ENCODE peak calls at places on chromosomes 7 and 10, in five cellular contexts. One of them, this sample, is unnamed.

GRCh38 chr10:65614956-65615565 is 1310.8 kb upstream of the LRRTM3 start:
- DNase-seq in endothelial cell of umbilical vein: no peak
- DNase-seq in sigmoid colon: no peak
- DNase-seq in SK-N-SH: no peak
- DNase-seq in upper lobe of left lung: no peak
- DNase-seq in this sample: no peak

GRCh38 chr7:150755473-150756099 is 18.4 kb downstream of the GIMAP5 start:
- DNase-seq in sigmoid colon: no peak
- DNase-seq in SK-N-SH: no peak
- DNase-seq in endothelial cell of umbilical vein: peak
- DNase-seq in upper lobe of left lung: peak
- DNase-seq in this sample: no peak

GRCh38 chr10:24008164-24009066 is 200.5 kb upstream of the KIAA1217 start:
- DNase-seq in upper lobe of left lung: no peak
- DNase-seq in endothelial cell of umbilical vein: no peak
- DNase-seq in SK-N-SH: no peak
- DNase-seq in sigmoid colon: no peak
- DNase-seq in this sample: no peak

GRCh38 chr7:150909192-150909591 is 56.9 kb downstream of the AOC1 start:
- DNase-seq in upper lobe of left lung: no peak
- DNase-seq in sigmoid colon: no peak
- DNase-seq in endothelial cell of umbilical vein: no peak
- DNase-seq in SK-N-SH: peak
- DNase-seq in this sample: no peak

GRCh38 chr10:104054430-104054829 is 31.2 kb downstream of the COL17A1 start:
- DNase-seq in upper lobe of left lung: no peak
- DNase-seq in sigmoid colon: no peak
- DNase-seq in SK-N-SH: no peak
- DNase-seq in endothelial cell of umbilical vein: peak
- DNase-seq in this sample: no peak

GRCh38 chr10:101816375-101816773 is 1.9 kb downstream of the OGA start:
- DNase-seq in SK-N-SH: no peak
- DNase-seq in endothelial cell of umbilical vein: no peak
- DNase-seq in upper lobe of left lung: no peak
- DNase-seq in sigmoid colon: no peak
- DNase-seq in this sample: no peak

GRCh38 chr7:16421333-16422099 is at the start of gene CRPPA:
- DNase-seq in SK-N-SH: peak
- DNase-seq in endothelial cell of umbilical vein: peak
- DNase-seq in sigmoid colon: peak
- DNase-seq in upper lobe of left lung: no peak
- DNase-seq in this sample: peak

GRCh38 chr10:106537866-106538265 is 626.6 kb downstream of the SORCS1 start:
- DNase-seq in upper lobe of left lung: no peak
- DNase-seq in sigmoid colon: no peak
- DNase-seq in endothelial cell of umbilical vein: no peak
- DNase-seq in SK-N-SH: no peak
- DNase-seq in this sample: no peak

GRCh38 chr7:106050002-106050742 is 61.9 kb downstream of the SYPL1 start:
- DNase-seq in endothelial cell of umbilical vein: no peak
- DNase-seq in upper lobe of left lung: no peak
- DNase-seq in sigmoid colon: peak
- DNase-seq in SK-N-SH: peak
- DNase-seq in this sample: no peak

GRCh38 chr7:83519240-83519639 is 129.7 kb downstream of the SEMA3E start:
- DNase-seq in upper lobe of left lung: no peak
- DNase-seq in sigmoid colon: no peak
- DNase-seq in SK-N-SH: no peak
- DNase-seq in endothelial cell of umbilical vein: no peak
- DNase-seq in this sample: no peak

GRCh38 chr7:12785473-12785872 is 98.0 kb downstream of the ARL4A start:
- DNase-seq in SK-N-SH: no peak
- DNase-seq in endothelial cell of umbilical vein: no peak
- DNase-seq in upper lobe of left lung: no peak
- DNase-seq in sigmoid colon: no peak
- DNase-seq in this sample: no peak

GRCh38 chr7:22613466-22613865 is 113.5 kb upstream of the STEAP1B start:
- DNase-seq in endothelial cell of umbilical vein: no peak
- DNase-seq in SK-N-SH: no peak
- DNase-seq in upper lobe of left lung: no peak
- DNase-seq in sigmoid colon: no peak
- DNase-seq in this sample: no peak

GRCh38 chr10:50788951-50789904 is 49.5 kb downstream of the ASAH2B start:
- DNase-seq in sigmoid colon: no peak
- DNase-seq in SK-N-SH: peak
- DNase-seq in upper lobe of left lung: no peak
- DNase-seq in endothelial cell of umbilical vein: peak
- DNase-seq in this sample: no peak

GRCh38 chr10:71210031-71210871 is 2.1 kb upstream of the UNC5B start:
- DNase-seq in upper lobe of left lung: no peak
- DNase-seq in SK-N-SH: no peak
- DNase-seq in sigmoid colon: no peak
- DNase-seq in endothelial cell of umbilical vein: no peak
- DNase-seq in this sample: peak

GRCh38 chr10:125101581-125101980 is 58.8 kb downstream of the CTBP2 start:
- DNase-seq in sigmoid colon: peak
- DNase-seq in upper lobe of left lung: no peak
- DNase-seq in endothelial cell of umbilical vein: no peak
- DNase-seq in SK-N-SH: no peak
- DNase-seq in this sample: no peak

GRCh38 chr7:92297736-92298135 is 52.0 kb downstream of the ANKIB1 start:
- DNase-seq in sigmoid colon: no peak
- DNase-seq in upper lobe of left lung: no peak
- DNase-seq in SK-N-SH: no peak
- DNase-seq in endothelial cell of umbilical vein: no peak
- DNase-seq in this sample: no peak

DNA sequence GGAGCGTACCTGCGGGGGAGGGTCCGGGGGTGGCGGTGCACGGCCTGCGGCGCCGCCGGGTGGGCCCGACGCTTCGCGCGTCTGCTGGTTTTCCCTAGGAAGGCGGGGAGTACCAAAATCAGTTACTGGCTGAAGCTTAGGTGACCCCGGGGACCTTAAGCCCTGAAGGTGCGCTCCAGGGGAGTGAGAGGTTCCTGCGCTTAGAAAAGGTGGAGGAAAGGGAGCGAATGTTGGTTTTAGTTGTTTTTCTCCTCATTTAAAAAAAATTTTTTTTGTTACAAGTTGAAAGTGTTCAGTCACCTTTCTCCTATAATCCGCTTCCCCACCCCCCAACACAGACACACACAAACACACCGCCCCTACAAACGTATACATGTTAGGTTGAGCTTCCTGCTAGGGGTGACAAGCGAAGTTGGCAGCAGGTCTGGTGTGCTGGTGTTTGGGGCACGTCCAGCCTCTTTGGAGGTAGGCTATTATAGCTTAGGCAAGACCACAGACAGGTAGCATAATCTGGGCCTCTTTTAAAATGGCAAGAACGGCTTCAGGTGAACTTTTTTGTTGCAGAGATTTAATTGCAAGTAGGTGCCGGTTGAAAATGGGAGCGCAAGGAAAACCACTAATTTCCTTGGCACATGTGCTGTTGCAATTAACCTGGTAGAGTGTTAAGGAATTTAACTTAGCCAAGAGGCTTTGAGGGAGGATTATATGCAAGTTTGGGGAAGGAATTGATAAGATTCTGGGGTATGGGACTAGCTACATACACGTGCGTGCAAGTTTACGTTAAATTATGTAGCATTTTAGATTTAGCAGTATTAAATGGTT is 945 bp downstream of the ADD3 start:
- DNase-seq in upper lobe of left lung: peak
- DNase-seq in endothelial cell of umbilical vein: peak
- DNase-seq in sigmoid colon: no peak
- DNase-seq in SK-N-SH: peak
- DNase-seq in this sample: peak
- TF ChIP-seq POLR2AphosphoS5 in upper lobe of left lung: no peak
- TF ChIP-seq POLR2AphosphoS5 in endothelial cell of umbilical vein: no peak
- TF ChIP-seq POLR2AphosphoS5 in sigmoid colon: no peak
- TF ChIP-seq POLR2AphosphoS5 in SK-N-SH: no peak
- TF ChIP-seq POLR2AphosphoS5 in this sample: no peak

DNA sequence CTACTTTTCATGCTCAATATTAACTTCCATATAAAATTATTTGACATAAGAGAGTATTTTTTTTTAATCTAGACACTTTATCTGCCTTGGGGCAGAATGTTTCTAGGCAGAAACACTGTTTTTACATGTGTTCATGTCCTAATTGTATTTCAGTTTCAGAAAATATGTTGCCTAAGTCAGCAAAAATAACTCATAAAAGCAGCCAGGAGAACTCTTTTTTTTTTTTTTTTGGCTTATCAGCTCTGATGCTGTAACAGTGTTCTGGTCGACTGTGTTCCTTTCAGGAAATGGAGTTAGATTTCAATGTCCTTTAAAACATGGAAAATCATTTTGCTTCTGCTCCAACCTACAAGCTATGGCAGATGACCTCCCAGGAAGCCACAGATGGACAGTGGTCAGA is 63.2 kb upstream of the OPALIN start:
- DNase-seq in endothelial cell of umbilical vein: no peak
- DNase-seq in sigmoid colon: no peak
- DNase-seq in upper lobe of left lung: no peak
- DNase-seq in SK-N-SH: no peak
- DNase-seq in this sample: no peak
- TF ChIP-seq CTCF in endothelial cell of umbilical vein: no peak
- TF ChIP-seq CTCF in sigmoid colon: no peak
- TF ChIP-seq CTCF in upper lobe of left lung: no peak
- TF ChIP-seq CTCF in SK-N-SH: no peak
- TF ChIP-seq CTCF in this sample: no peak

GRCh38 chr10:34469446-34469845 is 345.6 kb downstream of the PARD3 start:
- DNase-seq in upper lobe of left lung: no peak
- DNase-seq in endothelial cell of umbilical vein: no peak
- DNase-seq in sigmoid colon: no peak
- DNase-seq in SK-N-SH: no peak
- DNase-seq in this sample: no peak
- TF ChIP-seq POLR2AphosphoS5 in upper lobe of left lung: no peak
- TF ChIP-seq POLR2AphosphoS5 in endothelial cell of umbilical vein: no peak
- TF ChIP-seq POLR2AphosphoS5 in sigmoid colon: no peak
- TF ChIP-seq POLR2AphosphoS5 in SK-N-SH: no peak
- TF ChIP-seq POLR2AphosphoS5 in this sample: no peak

DNA sequence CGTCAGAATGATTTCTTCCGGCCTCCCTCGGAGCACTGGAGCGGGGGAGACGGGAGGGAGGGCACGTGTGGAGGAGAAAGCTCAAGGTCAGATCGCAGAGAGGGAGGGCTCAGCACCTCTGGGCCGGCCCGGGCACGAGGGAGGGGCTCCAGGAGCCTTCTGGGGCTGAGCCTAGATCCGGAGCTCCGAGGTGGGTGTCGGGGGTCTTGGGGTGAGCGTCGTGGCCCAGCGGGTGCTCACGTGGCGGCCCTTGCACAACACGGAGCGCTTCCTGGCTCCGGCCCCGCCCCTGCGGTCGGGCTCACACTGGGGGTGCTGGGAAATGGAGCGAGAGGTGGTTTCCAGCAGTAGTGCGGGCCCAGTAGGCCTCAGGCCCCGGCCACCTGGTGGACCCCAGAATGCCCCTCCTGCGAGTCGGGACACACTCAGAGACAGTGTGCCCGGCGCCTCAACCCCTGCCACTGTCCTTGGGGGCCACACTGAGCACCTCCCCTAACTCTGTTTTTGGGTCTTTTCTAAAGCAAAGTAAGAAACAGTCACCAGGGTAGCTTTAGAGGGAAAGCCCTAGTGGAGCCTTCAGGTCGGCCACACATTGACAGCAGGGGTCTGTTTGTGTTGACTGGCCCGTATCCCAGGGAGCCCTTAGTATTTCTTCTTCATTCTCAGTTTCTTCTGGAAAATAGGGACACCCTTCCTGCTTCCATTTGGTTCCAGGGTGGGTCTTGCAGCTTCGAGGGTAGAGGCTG is 798 bp downstream of the PPIF start:
- DNase-seq in upper lobe of left lung: peak
- DNase-seq in sigmoid colon: peak
- DNase-seq in endothelial cell of umbilical vein: peak
- DNase-seq in SK-N-SH: peak
- DNase-seq in this sample: peak
- TF ChIP-seq CTCF in upper lobe of left lung: no peak
- TF ChIP-seq CTCF in sigmoid colon: no peak
- TF ChIP-seq CTCF in endothelial cell of umbilical vein: no peak
- TF ChIP-seq CTCF in SK-N-SH: no peak
- TF ChIP-seq CTCF in this sample: no peak

DNA sequence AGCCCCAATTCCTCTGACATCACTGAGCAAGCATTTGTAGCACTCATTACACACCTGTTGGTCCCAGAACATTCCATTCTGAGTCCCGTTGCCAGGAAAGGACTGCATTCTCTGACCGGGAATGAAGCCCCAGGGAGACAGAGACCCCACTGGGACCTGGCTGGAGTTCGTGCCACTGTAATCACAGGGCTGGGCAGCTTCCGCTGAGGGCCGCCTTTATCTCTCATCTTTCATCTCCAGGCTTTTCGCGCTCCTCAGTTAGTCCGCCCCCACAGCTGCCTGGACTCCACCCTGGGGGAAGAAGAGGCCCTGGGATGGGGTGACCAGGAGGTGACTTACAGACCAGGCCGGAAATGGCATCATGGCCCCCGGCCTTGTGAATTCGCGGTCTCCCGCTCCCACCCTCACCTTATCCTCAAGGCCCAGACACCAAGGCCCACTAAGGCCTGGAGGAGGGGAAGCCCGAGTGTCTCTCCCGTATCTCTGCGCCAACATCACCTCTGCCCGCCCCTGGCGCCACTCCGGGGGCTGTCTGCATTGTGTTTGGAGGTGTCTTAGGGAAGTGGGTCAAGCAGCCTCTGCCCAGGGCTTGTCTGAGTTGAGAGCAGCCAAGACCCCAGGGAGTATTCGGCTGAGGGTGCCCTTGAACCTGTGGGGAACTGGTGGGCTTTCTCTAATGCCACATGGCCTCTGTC is 75.4 kb downstream of the PROSER2 start:
- DNase-seq in upper lobe of left lung: peak
- DNase-seq in endothelial cell of umbilical vein: no peak
- DNase-seq in SK-N-SH: peak
- DNase-seq in sigmoid colon: peak
- DNase-seq in this sample: peak
- TF ChIP-seq POLR2AphosphoS5 in upper lobe of left lung: peak
- TF ChIP-seq POLR2AphosphoS5 in endothelial cell of umbilical vein: no peak
- TF ChIP-seq POLR2AphosphoS5 in SK-N-SH: no peak
- TF ChIP-seq POLR2AphosphoS5 in sigmoid colon: no peak
- TF ChIP-seq POLR2AphosphoS5 in this sample: no peak

DNA sequence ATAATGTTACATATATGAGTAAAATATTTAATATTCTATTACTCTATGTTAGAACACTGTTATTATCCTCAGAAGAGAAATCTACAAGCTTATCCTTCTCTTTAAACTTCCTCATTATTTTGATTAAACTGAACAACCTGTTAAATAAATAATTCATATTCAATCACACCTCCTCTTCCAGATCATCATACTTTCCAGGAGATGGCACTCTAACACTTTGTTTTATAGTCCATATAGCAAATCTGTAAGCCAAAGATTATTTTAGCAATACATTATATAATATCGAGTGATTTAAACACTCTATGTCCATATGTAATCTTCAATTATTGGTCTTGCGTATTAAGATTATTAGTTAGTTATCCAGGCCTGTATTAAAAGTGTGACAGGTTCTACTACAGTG is 694.1 kb downstream of the ANKRD7 start:
- DNase-seq in upper lobe of left lung: no peak
- DNase-seq in endothelial cell of umbilical vein: no peak
- DNase-seq in sigmoid colon: no peak
- DNase-seq in SK-N-SH: peak
- DNase-seq in this sample: no peak
- TF ChIP-seq CTCF in upper lobe of left lung: no peak
- TF ChIP-seq CTCF in endothelial cell of umbilical vein: no peak
- TF ChIP-seq CTCF in sigmoid colon: no peak
- TF ChIP-seq CTCF in SK-N-SH: peak
- TF ChIP-seq CTCF in this sample: no peak

GRCh38 chr10:5609952-5610616 is 56.3 kb downstream of the ASB13 start:
- DNase-seq in sigmoid colon: no peak
- DNase-seq in endothelial cell of umbilical vein: no peak
- DNase-seq in SK-N-SH: no peak
- DNase-seq in upper lobe of left lung: peak
- DNase-seq in this sample: no peak
- TF ChIP-seq POLR2AphosphoS5 in sigmoid colon: no peak
- TF ChIP-seq POLR2AphosphoS5 in endothelial cell of umbilical vein: no peak
- TF ChIP-seq POLR2AphosphoS5 in SK-N-SH: no peak
- TF ChIP-seq POLR2AphosphoS5 in upper lobe of left lung: no peak
- TF ChIP-seq POLR2AphosphoS5 in this sample: no peak

This sample was measured in spleen.